ENCODE peak calls at places on chromosomes 1 and 21, in nine cellular contexts. Q, K, T, F, H, G, D, O and A are unnamed samples. For H3K9me3, H3K4me1 and H3K36me3, the result is how much of the 10 kb centered on the place peaks cover.

GRCh38 chr1:178650950-178651461 is 74.0 kb upstream of the RALGPS2 start:
- DNase-seq in O (no peak), F (no peak), T (no peak), G (no peak), D (no peak), K (no peak), H (no peak), Q (no peak), A (peak)

GRCh38 chr21:29721242-29721641 is 218.6 kb downstream of the GRIK1 start:
- DNase-seq in K (no peak), D (no peak), F (no peak), T (no peak), Q (no peak), H (no peak), G (no peak), O (peak), A (no peak)

GRCh38 chr1:98277111-98277510 is 356.3 kb upstream of the DPYD start:
- DNase-seq in O (no peak), K (no peak), D (no peak), F (no peak), H (no peak), G (no peak), Q (no peak), T (no peak), A (no peak)

GRCh38 chr21:26842976-26843911 is 2.0 kb downstream of the ADAMTS1 start:
- DNase-seq in F (peak), Q (peak), T (no peak), G (peak), H (peak), K (no peak), O (peak), D (peak), A (peak)

GRCh38 chr1:173411835-173412742 is 65.0 kb upstream of the PRDX6 start:
- DNase-seq in G (no peak), K (no peak), O (no peak), Q (no peak), H (no peak), T (no peak), D (no peak), F (no peak), A (no peak)

GRCh38 chr1:226627924-226628623 is 79.5 kb downstream of the STUM start:
- DNase-seq in T (no peak), G (no peak), K (no peak), H (peak), F (no peak), Q (peak), D (no peak), O (no peak), A (no peak)

GRCh38 chr1:29547300-29547699 is 311.0 kb downstream of the PTPRU start:
- DNase-seq in H (peak), D (no peak), F (no peak), G (no peak), Q (no peak), K (no peak), O (no peak), T (no peak), A (no peak)

GRCh38 chr1:4407851-4408250 is 246.6 kb upstream of the AJAP1 start:
- DNase-seq in Q (no peak), F (no peak), O (no peak), G (no peak), T (no peak), H (no peak), D (no peak), K (no peak), A (no peak)

GRCh38 chr1:191575180-191575579 is 583.1 kb upstream of the RGS18 start:
- DNase-seq in O (no peak), D (no peak), G (no peak), K (no peak), Q (no peak), H (no peak), F (no peak), T (no peak), A (no peak)

GRCh38 chr1:36968730-36969129 is 65.6 kb downstream of the GRIK3 start:
- DNase-seq in H (no peak), K (no peak), Q (no peak), F (no peak), G (no peak), D (no peak), T (no peak), O (no peak), A (no peak)

GRCh38 chr1:27299385-27300252 is 22.3 kb upstream of the TMEM222 start:
- DNase-seq in K (no peak), Q (peak), O (peak), D (no peak), F (peak), T (no peak), H (peak), G (peak), A (peak)

GRCh38 chr1:153677718-153678518 is 570 bp upstream of the NPR1 start:
- DNase-seq in T (no peak), O (peak), H (peak), G (no peak), D (peak), Q (peak), F (peak), K (peak), A (no peak)

GRCh38 chr1:12196641-12197482 is 30.1 kb downstream of the TNFRSF1B start:
- DNase-seq in D (no peak), Q (peak), F (no peak), O (peak), K (no peak), G (peak), T (no peak), H (peak), A (no peak)

GRCh38 chr1:91383461-91383860 is 21.2 kb downstream of the HFM1 start:
- DNase-seq in Q (no peak), D (no peak), T (no peak), K (no peak), G (no peak), F (no peak), H (no peak), O (no peak), A (no peak)

GRCh38 chr1:27634166-27634981 is 611 bp downstream of the FGR start:
- DNase-seq in T (no peak), D (no peak), Q (peak), G (peak), O (peak), K (peak), F (no peak), H (no peak), A (no peak)

GRCh38 chr1:31324992-31325391 is 28.2 kb downstream of the ZCCHC17 start:
- DNase-seq in G (no peak), F (no peak), K (no peak), D (no peak), Q (no peak), T (no peak), O (no peak), H (no peak), A (no peak)

GRCh38 chr21:17712887-17713286 is 100.2 kb upstream of the BTG3 start:
- DNase-seq in D (no peak), K (no peak), H (no peak), T (no peak), Q (no peak), O (no peak), F (no peak), G (no peak), A (no peak)

GRCh38 chr1:110408488-110408887 is 994 bp upstream of the LAMTOR5 start:
- DNase-seq in K (no peak), D (no peak), H (no peak), T (no peak), F (no peak), G (no peak), Q (no peak), O (no peak), A (no peak)

GRCh38 chr1:71228236-71228635 is 147.4 kb upstream of the ZRANB2 start:
- DNase-seq in Q (no peak), O (no peak), D (no peak), H (no peak), F (no peak), G (no peak), T (no peak), K (no peak), A (no peak)

GRCh38 chr21:45280969-45281368 is 6.7 kb downstream of the POFUT2 start:
- DNase-seq in G (no peak), Q (peak), K (no peak), O (no peak), H (no peak), D (no peak), F (no peak), T (no peak), A (no peak)

GRCh38 chr1:66729130-66729922 is 22.9 kb upstream of the DYNLT5 start:
- DNase-seq in F (no peak), D (peak), H (no peak), G (no peak), O (no peak), Q (no peak), K (no peak), T (no peak), A (no peak)

GRCh38 chr1:203589201-203589600 is 37.4 kb upstream of the ATP2B4 start:
- DNase-seq in O (peak), T (no peak), K (no peak), G (no peak), H (no peak), Q (no peak), F (no peak), D (no peak), A (no peak)

GRCh38 chr1:166852918-166853317 is 13.6 kb downstream of the POGK start:
- DNase-seq in G (no peak), F (no peak), D (no peak), K (no peak), Q (no peak), O (no peak), H (no peak), T (no peak), A (no peak)

GRCh38 chr1:107548276-107548675 is 407.4 kb downstream of the NTNG1 start:
- DNase-seq in G (no peak), F (no peak), D (no peak), Q (no peak), T (no peak), K (no peak), H (no peak), O (no peak), A (no peak)

GRCh38 chr1:212982430-212983152 is 32.2 kb downstream of the VASH2 start:
- DNase-seq in O (no peak), D (no peak), H (no peak), Q (no peak), K (no peak), G (no peak), T (no peak), F (no peak), A (peak)

GRCh38 chr1:177170756-177171535 is at the start of gene BRINP2:
- DNase-seq in H (no peak), G (peak), T (no peak), O (peak), D (peak), F (peak), Q (no peak), K (no peak), A (no peak)

DNA sequence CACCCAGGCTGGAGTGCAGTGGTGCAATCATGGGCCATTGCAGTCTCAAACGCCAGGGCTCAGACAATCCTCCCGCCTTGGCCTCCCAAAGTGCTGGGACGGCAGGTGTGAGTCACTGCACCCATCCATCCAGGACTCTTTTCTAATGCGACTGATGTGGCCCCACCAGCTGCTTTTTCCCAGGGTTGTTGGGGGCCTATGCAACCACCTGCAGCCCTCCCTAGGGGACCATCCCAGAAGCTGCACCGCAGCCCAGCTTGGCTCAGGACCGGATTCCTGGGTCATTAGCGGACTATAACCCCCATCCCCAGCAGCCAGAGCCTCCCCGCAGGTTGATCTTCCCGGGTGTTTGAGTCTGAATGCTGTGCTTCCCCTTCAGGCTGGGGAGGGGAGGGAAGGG is 108.8 kb upstream of the ACTRT2 start:
- DNase-seq in F (no peak), O (no peak), D (no peak), T (no peak), Q (no peak), G (no peak), K (no peak), H (no peak), A (no peak)
- H3K9me3 ChIP-seq in F (under half), O (under half), D (under half), T (under half), Q (under half), G (under half), K (under half), H (under half), A (under half)

DNA sequence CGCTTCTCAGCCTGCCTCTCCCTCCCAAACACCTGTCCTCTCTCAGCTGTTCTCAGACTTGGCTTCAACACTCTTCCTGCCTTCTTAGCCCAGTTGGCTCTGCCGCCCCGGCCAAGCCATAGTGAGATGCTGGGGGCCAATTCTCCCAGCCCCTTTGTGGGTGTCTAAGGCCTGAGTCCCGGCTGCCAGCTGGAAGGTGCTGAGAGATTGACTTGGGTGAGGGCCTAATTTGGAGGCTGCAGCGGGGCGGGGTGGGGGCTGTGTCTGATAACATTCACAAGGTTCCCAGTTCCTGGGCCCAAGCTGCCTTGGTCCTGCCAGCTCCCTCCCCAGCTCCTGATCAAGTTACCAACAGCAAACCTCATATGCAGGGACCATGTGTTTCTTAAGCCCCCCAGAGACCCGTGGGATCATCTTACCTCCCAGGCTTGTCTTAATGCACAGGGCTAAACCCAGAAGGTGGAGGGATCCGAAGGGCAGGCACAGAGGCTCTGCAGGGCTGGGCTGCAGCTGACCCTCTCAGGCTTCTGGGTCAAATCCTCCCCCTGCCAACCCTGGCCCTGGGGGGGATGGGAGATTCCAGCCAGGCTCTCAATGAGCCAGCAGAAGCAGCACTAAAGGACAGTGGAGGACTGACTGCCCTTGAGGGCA is 9.8 kb downstream of the INKA2 start:
- DNase-seq in D (no peak), O (peak), K (no peak), T (no peak), Q (no peak), F (no peak), G (peak), H (no peak), A (peak)
- H3K4me1 ChIP-seq in D (under half), O (under half), K (under half), T (under half), Q (under half), F (under half), G (half or more), H (under half), A (half or more)

DNA sequence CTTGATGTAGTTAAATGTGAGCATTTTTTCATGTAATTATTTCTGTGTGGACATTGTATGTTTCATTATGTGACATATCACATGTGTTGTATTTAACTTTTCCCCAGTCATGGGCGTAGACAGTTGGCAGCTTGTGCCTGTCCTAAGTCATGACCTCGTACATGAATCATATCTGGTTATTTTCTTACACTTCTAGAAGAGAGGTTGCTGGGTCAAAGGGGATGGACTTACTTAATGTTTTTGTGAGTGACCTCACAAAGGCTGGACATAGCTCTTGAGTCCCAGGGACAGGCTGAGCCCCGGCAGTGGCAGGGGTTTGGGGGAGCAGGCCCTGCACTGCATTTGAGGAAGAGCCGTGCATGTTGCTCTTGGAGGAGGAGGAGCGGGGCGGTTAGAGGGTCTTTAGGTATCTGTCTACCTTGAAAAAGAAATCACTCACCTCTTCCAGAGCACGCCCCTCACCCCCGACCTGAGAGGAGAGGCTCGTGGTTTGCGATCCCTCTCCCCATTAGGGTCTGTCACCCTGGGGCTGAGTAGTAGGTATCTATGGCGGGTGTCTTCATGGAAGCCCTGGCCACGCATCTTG is 16.4 kb downstream of the IFNGR2 start:
- DNase-seq in F (no peak), O (no peak), H (no peak), T (no peak), G (peak), Q (peak), D (no peak), K (no peak), A (no peak)
- H3K36me3 ChIP-seq in F (under half), O (under half), H (under half), T (under half), G (under half), Q (half or more), D (under half), K (under half), A (under half)

GRCh38 chr1:14217384-14217783 is 381.1 kb upstream of the KAZN start:
- DNase-seq in F (no peak), K (no peak), T (no peak), G (no peak), H (no peak), D (no peak), O (no peak), Q (no peak), A (no peak)

GRCh38 chr1:14222086-14222485 is 376.4 kb upstream of the KAZN start:
- DNase-seq in F (no peak), D (no peak), T (no peak), H (no peak), K (no peak), Q (no peak), O (no peak), G (no peak), A (no peak)

GRCh38 chr1:14220811-14221210 is 377.7 kb upstream of the KAZN start:
- DNase-seq in D (no peak), T (no peak), O (no peak), K (no peak), F (no peak), G (no peak), Q (no peak), H (no peak), A (no peak)

GRCh38 chr1:14215151-14215550 is 383.3 kb upstream of the KAZN start:
- DNase-seq in D (no peak), O (no peak), G (no peak), Q (no peak), K (no peak), H (no peak), F (no peak), T (no peak), A (no peak)

GRCh38 chr1:14220324-14220723 is 378.2 kb upstream of the KAZN start:
- DNase-seq in T (no peak), H (no peak), Q (no peak), O (no peak), G (no peak), K (no peak), D (no peak), F (no peak), A (no peak)
- H3K9me3 ChIP-seq in T (under half), H (under half), Q (under half), O (under half), G (under half), K (under half), D (under half), F (under half), A (under half)